ENCODE peak calls at places on chromosomes 7 and 10, in seven cellular contexts. One of them, this sample, is unnamed.
A peak's percentile ranks its signal among the peaks of the same experiment; 100 is the strongest.

GRCh38 chr7:98619450-98620321 is 2.6 kb downstream of the NPTX2 start:
- DNase-seq in ureter: no peak
- DNase-seq in fibroblast of mammary gland: peak; percentile 28
- DNase-seq in activated T-cell treated with anti-CD3 and anti-CD28 coated beads, Interleukin-2, amount 50 U/mL, for 4 hours: no peak
- DNase-seq in anterior cingulate cortex: no peak
- DNase-seq in germinal center: no peak
- DNase-seq in D341Med: no peak
- DNase-seq in this sample: no peak

GRCh38 chr10:23157691-23158369 is 34.3 kb upstream of the PTF1A start:
- DNase-seq in anterior cingulate cortex: no peak
- DNase-seq in ureter: no peak
- DNase-seq in D341Med: peak; percentile 48
- DNase-seq in activated T-cell treated with anti-CD3 and anti-CD28 coated beads, Interleukin-2, amount 50 U/mL, for 4 hours: no peak
- DNase-seq in germinal center: peak; percentile 50
- DNase-seq in fibroblast of mammary gland: peak; percentile 57
- DNase-seq in this sample: no peak

GRCh38 chr10:92829042-92829785 is 19.1 kb upstream of the EXOC6 start:
- DNase-seq in germinal center: no peak
- DNase-seq in anterior cingulate cortex: no peak
- DNase-seq in activated T-cell treated with anti-CD3 and anti-CD28 coated beads, Interleukin-2, amount 50 U/mL, for 4 hours: no peak
- DNase-seq in D341Med: no peak
- DNase-seq in fibroblast of mammary gland: no peak
- DNase-seq in ureter: no peak
- DNase-seq in this sample: no peak

GRCh38 chr7:151851160-151851751 is 25.7 kb downstream of the PRKAG2 start:
- DNase-seq in germinal center: peak; percentile 14
- DNase-seq in fibroblast of mammary gland: no peak
- DNase-seq in anterior cingulate cortex: peak; percentile 35
- DNase-seq in ureter: peak; percentile 65
- DNase-seq in D341Med: no peak
- DNase-seq in activated T-cell treated with anti-CD3 and anti-CD28 coated beads, Interleukin-2, amount 50 U/mL, for 4 hours: no peak
- DNase-seq in this sample: no peak

GRCh38 chr10:74753295-74754211 is 72.8 kb upstream of the KAT6B start:
- DNase-seq in activated T-cell treated with anti-CD3 and anti-CD28 coated beads, Interleukin-2, amount 50 U/mL, for 4 hours: no peak
- DNase-seq in D341Med: no peak
- DNase-seq in fibroblast of mammary gland: peak; percentile 70
- DNase-seq in anterior cingulate cortex: no peak
- DNase-seq in germinal center: no peak
- DNase-seq in ureter: peak; percentile 52
- DNase-seq in this sample: no peak

GRCh38 chr10:20327954-20328353 is 511.7 kb downstream of the PLXDC2 start:
- DNase-seq in ureter: no peak
- DNase-seq in fibroblast of mammary gland: no peak
- DNase-seq in D341Med: no peak
- DNase-seq in germinal center: no peak
- DNase-seq in anterior cingulate cortex: no peak
- DNase-seq in activated T-cell treated with anti-CD3 and anti-CD28 coated beads, Interleukin-2, amount 50 U/mL, for 4 hours: no peak
- DNase-seq in this sample: no peak

GRCh38 chr7:5638994-5639393 is 142.5 kb downstream of the RNF216 start:
- DNase-seq in D341Med: no peak
- DNase-seq in activated T-cell treated with anti-CD3 and anti-CD28 coated beads, Interleukin-2, amount 50 U/mL, for 4 hours: no peak
- DNase-seq in fibroblast of mammary gland: no peak
- DNase-seq in germinal center: no peak
- DNase-seq in ureter: no peak
- DNase-seq in anterior cingulate cortex: no peak
- DNase-seq in this sample: no peak

GRCh38 chr7:117269895-117270294 is 53.0 kb downstream of the WNT2 start:
- DNase-seq in ureter: no peak
- DNase-seq in activated T-cell treated with anti-CD3 and anti-CD28 coated beads, Interleukin-2, amount 50 U/mL, for 4 hours: no peak
- DNase-seq in fibroblast of mammary gland: peak; percentile 89
- DNase-seq in D341Med: no peak
- DNase-seq in anterior cingulate cortex: no peak
- DNase-seq in germinal center: no peak
- DNase-seq in this sample: no peak

GRCh38 chr10:131819241-131820072 is 81.4 kb upstream of the PPP2R2D start:
- DNase-seq in anterior cingulate cortex: no peak
- DNase-seq in germinal center: no peak
- DNase-seq in D341Med: peak; percentile 3
- DNase-seq in activated T-cell treated with anti-CD3 and anti-CD28 coated beads, Interleukin-2, amount 50 U/mL, for 4 hours: no peak
- DNase-seq in fibroblast of mammary gland: no peak
- DNase-seq in ureter: peak; percentile 33
- DNase-seq in this sample: peak; percentile 8

GRCh38 chr7:17099083-17099973 is 199.1 kb upstream of the AHR start:
- DNase-seq in germinal center: no peak
- DNase-seq in activated T-cell treated with anti-CD3 and anti-CD28 coated beads, Interleukin-2, amount 50 U/mL, for 4 hours: no peak
- DNase-seq in anterior cingulate cortex: no peak
- DNase-seq in ureter: peak; percentile 45
- DNase-seq in D341Med: no peak
- DNase-seq in fibroblast of mammary gland: peak; percentile 65
- DNase-seq in this sample: peak; percentile 88

GRCh38 chr10:10462116-10462515 is 555.6 kb upstream of the CELF2 start:
- DNase-seq in ureter: no peak
- DNase-seq in D341Med: no peak
- DNase-seq in anterior cingulate cortex: no peak
- DNase-seq in activated T-cell treated with anti-CD3 and anti-CD28 coated beads, Interleukin-2, amount 50 U/mL, for 4 hours: no peak
- DNase-seq in fibroblast of mammary gland: no peak
- DNase-seq in germinal center: no peak
- DNase-seq in this sample: no peak

GRCh38 chr10:73814896-73815718 is 3.7 kb upstream of the NDST2 start:
- DNase-seq in ureter: no peak
- DNase-seq in fibroblast of mammary gland: peak; percentile 22
- DNase-seq in activated T-cell treated with anti-CD3 and anti-CD28 coated beads, Interleukin-2, amount 50 U/mL, for 4 hours: no peak
- DNase-seq in germinal center: peak; percentile 28
- DNase-seq in anterior cingulate cortex: no peak
- DNase-seq in D341Med: peak; percentile 47
- DNase-seq in this sample: no peak

This sample was measured in breast epithelium.